ENCODE peak calls at places on chromosomes 16 and 17, in six cellular contexts. I is neuronal stem cell, S is IMR-90, U is mesendoderm, C is H1, L is mesenchymal stem cell. E is an unnamed sample.

GRCh38 chr16:53502331-53503269 is at the start of gene AKTIP:
- DNase-seq in I (peak), L (peak), S (peak), U (peak), C (no peak), E (peak)

GRCh38 chr16:86991679-86992078 is 325.5 kb downstream of the C16orf95 start:
- DNase-seq in U (no peak), C (no peak), S (peak), I (no peak), L (peak), E (no peak)

GRCh38 chr17:17946104-17946503 is 26.1 kb downstream of the TOM1L2 start:
- DNase-seq in L (no peak), U (no peak), C (no peak), I (no peak), S (no peak), E (no peak)

GRCh38 chr17:50916026-50916707 is 50.0 kb upstream of the TOB1 start:
- DNase-seq in U (no peak), I (no peak), L (no peak), C (no peak), S (peak), E (no peak)

GRCh38 chr17:4583796-4584124 is 569 bp upstream of the SMTNL2 start:
- DNase-seq in C (no peak), U (peak), L (peak), I (no peak), S (no peak), E (peak)

GRCh38 chr17:5364156-5364555 is 55.3 kb downstream of the NUP88 start:
- DNase-seq in I (no peak), C (no peak), S (peak), L (peak), U (no peak), E (no peak)

GRCh38 chr16:78183437-78183836 is 84.0 kb downstream of the WWOX start:
- DNase-seq in I (no peak), U (no peak), S (no peak), C (no peak), L (no peak), E (no peak)

GRCh38 chr17:48814504-48814903 is 2.5 kb downstream of the TTLL6 start:
- DNase-seq in U (peak), I (peak), C (no peak), L (peak), S (peak), E (peak)

GRCh38 chr17:53142890-53143289 is 679.8 kb upstream of the KIF2B start:
- DNase-seq in C (no peak), L (peak), U (peak), S (no peak), I (no peak), E (peak)

GRCh38 chr16:24858219-24859041 is 12.7 kb downstream of the SLC5A11 start:
- DNase-seq in L (peak), S (peak), C (no peak), U (peak), I (peak), E (peak)

GRCh38 chr16:50395763-50396710 is 27.2 kb upstream of the BRD7 start:
- DNase-seq in C (no peak), I (no peak), S (no peak), U (no peak), L (no peak), E (no peak)

DNA sequence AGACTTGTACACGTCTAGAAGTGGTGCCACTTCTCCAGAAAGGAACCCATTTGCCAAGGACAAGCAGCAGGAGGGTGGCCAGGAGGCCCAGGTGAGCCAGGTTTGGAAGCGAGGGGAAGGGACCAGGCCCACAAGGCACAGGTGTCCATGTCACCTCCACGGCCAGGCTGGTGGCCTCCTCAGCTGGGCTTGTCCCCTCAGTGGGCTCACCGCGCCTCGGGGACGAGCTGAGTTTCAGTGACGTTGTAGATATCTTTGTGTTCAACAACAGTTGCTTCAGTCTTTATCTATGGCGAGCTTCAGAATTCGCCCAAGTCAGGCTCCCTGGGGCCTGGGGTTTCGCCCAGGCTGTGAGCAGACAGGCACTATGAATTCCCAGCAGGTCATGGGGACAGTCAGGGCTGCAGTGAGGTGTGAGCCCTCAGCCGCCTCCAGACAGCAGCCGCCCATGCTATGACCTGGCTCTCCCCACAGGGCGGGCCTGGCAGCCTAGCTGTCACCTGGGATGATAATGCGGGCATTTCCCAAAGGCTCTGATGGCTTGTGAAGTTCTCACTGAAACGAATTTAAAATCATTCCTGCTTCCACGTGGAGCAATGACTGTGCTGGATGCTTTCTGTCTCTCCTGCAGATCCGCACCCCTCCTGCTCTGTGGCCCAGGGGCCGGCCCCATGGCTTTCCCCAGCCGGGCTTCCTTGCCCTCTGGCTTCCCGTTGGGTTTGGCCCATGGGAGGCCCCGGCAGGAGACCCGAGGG is 89.5 kb downstream of the MRC2 start:
- DNase-seq in U (no peak), L (no peak), I (no peak), C (no peak), S (no peak), E (peak)
- H3K18ac ChIP-seq in U (no peak), L (peak), I (peak), C (peak), S (peak), E (no peak)

DNA sequence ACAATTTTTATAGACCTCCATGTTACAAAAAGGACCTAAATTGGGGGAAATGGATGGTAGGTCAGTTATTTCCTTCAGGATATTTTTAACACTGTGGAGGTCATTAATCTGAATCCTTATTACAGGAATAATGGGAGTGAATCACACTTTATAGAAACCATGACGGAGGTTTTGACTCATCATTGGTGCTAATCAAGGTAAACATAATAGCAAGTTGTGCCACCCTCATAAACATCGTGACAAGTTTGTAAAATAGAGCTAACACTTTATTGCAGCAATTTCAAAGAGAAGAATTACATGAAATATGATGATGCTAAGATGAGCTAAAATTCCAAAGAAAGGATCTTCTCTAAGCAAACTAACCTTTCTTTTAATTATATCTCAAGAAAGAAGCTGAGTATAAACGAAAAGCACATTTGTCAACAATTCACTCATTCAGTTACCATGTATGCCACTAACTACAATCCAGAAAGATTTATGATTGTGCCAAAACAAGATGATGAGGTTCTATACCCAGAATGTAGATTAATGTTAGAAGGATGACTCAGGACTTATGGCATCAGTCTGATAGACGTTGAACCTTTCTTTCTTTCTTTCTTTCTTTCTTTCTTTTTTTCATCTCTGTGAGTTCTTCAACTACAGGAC is 23.5 kb downstream of the STAT5B start:
- DNase-seq in S (no peak), L (peak), U (no peak), C (no peak), I (no peak), E (no peak)
- H3K9ac ChIP-seq in S (no peak), L (no peak), U (no peak), C (no peak), I (no peak), E (no peak)

GRCh38 chr17:63622571-63623390 is 564 bp downstream of the MAP3K3 start:
- DNase-seq in C (no peak), L (peak), U (peak), S (peak), I (peak), E (peak)

GRCh38 chr17:63623786-63624185 is 1.6 kb downstream of the MAP3K3 start:
- DNase-seq in S (no peak), C (no peak), I (no peak), L (no peak), U (no peak), E (no peak)

GRCh38 chr17:63621684-63622570 is at the start of gene MAP3K3:
- DNase-seq in U (peak), I (peak), S (peak), C (peak), L (peak), E (peak)

GRCh38 chr17:63626551-63627228 is 4.5 kb downstream of the MAP3K3 start:
- DNase-seq in C (no peak), I (no peak), S (peak), U (no peak), L (peak), E (no peak)

DNA sequence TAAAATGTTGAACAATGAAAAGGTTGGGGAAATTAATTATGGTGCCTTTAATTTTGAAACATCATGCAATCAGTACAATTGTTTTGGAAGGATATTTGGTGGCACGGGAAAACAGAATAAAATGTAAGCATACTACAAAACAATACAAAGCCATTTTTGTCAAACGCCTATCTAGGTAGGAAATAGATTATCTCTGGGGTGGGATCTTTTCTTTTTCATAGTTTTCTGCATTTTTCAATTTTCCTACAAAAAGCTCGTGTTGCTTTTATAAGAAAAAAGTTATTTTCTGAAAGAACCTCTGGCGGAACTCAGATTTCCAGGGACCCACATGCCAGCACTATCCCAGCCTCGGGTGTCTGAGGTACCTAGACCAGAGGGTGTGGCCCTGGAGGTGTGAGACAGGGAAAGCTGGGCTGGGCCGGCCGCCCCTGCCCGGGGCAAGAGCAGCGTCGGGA is 961 bp upstream of the MAP3K3 start:
- DNase-seq in L (no peak), U (peak), C (no peak), I (no peak), S (no peak), E (no peak)
- H3K18ac ChIP-seq in L (peak), U (peak), C (peak), I (peak), S (no peak), E (peak)

GRCh38 chr17:30761058-30761457 is 63.4 kb downstream of the CRLF3 start:
- DNase-seq in C (no peak), S (no peak), U (no peak), L (no peak), I (no peak), E (no peak)
- H3K9ac ChIP-seq in C (no peak), S (no peak), U (no peak), L (no peak), I (no peak), E (no peak)

GRCh38 chr16:3161235-3162018 is 26.6 kb upstream of the OR1F1 start:
- DNase-seq in L (no peak), S (no peak), C (no peak), U (no peak), I (no peak), E (no peak)

GRCh38 chr16:3158014-3158497 is 23.2 kb downstream of the ZNF213 start:
- DNase-seq in I (peak), U (peak), S (no peak), C (no peak), L (peak), E (no peak)

GRCh38 chr16:3155972-3156371 is 21.1 kb downstream of the ZNF213 start:
- DNase-seq in S (no peak), C (no peak), U (no peak), L (no peak), I (no peak), E (no peak)

GRCh38 chr16:3157229-3158013 is 22.6 kb downstream of the ZNF213 start:
- DNase-seq in L (peak), U (peak), S (peak), I (peak), C (no peak), E (peak)

DNA sequence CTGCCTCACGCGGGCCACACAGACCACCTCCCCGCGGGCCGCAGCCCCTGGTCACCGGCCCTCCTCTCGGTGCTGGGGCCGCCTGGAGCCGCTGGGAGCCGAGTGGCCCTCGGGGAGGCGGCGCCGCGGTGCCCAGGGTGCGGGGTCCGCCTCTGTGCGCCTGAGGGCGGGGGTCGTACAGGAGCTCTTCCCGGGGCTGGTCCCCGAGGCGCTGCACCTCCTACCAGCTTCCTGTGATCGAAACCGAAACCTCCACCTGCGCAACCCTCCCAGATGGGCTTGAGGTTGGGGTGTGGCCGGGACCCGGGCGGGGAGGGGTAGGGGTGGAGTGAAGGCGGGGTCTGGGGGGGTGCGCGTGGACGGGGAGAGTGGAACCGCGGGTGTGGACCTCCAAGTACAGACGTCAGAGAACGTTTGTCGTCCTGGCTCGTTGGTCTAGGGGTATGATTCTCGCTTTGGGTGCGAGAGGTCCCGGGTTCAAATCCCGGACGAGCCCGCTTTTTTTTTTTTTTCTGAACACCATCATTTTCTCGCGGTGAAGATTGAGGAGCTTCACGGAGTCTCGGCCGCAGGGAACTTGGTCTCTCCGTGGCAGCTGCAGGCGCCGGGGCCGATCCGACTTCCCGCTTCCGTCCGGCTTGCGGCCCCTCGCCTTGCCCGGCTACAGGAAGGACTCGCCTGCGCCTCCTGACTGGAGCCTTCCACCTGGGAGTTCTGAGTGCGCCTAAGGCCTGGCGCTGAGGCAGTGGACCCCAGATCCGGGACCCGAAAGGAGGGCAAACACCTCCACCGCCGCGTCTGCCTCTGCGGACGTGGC is 23.9 kb downstream of the ZNF213 start:
- DNase-seq in L (peak), U (peak), S (peak), I (peak), C (no peak), E (peak)
- H3K18ac ChIP-seq in L (peak), U (peak), S (peak), I (peak), C (peak), E (no peak)

GRCh38 chr17:82772026-82772425 is 20.2 kb downstream of the TBCD start:
- DNase-seq in I (no peak), S (peak), U (no peak), C (no peak), L (peak), E (no peak)
- H3K9ac ChIP-seq in I (no peak), S (no peak), U (no peak), C (no peak), L (peak), E (no peak)

DNA sequence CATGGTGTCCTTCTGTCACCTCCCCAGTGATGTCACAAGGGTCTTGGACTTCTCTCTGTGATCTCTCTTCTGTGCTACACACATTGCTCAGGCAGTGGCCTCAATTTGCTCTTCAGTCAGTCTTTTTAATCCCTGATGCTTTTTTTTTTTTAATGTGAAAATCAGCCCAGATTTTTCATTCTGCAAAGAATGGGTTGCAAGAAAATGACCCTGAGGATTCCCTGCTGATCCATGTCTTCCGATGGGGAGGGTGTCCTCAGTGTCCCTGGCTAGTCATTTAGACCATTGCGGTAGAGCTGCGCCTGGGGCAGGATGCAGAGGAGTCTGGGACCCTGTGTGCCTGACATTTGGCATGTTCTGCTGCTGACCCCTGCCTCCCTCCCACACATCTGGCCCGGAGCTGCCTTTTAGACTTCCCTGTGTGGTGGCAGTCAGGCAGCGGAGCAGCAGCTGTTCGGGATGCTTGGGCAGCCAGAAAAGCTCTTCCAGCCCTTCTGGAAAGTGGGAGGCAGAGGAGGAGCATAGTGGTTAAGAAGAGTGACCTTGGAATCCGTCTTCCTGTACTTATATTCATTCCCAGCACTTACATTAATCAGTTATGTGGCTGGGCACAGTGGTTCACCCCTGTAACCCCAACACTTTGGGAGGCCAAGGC is 12.3 kb downstream of the GPT2 start:
- DNase-seq in U (no peak), I (no peak), C (no peak), L (peak), S (peak), E (no peak)
- H3K18ac ChIP-seq in U (no peak), I (no peak), C (no peak), L (no peak), S (no peak), E (no peak)

DNA sequence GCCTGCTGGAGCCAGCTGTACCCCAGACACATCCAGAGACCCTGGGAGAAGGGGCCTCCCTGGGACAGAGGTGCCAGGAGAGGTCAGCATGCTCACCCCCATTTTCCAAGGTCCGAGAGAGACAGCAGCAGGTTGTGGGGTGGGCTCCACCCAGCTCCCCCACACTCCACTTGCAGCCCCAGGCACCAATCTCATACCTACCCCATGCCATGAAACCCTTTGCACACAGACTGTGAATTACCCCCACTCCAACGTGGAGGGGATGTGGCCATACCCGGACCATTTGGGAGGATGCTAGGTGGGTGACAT is 34.0 kb downstream of the ZFPM1 start:
- DNase-seq in I (no peak), C (no peak), L (no peak), S (no peak), U (no peak), E (no peak)
- H3K9ac ChIP-seq in I (no peak), C (no peak), L (no peak), S (no peak), U (no peak), E (no peak)

E was measured in H9.